ENCODE peak calls at places on chromosomes 4 and X, in nine cellular contexts. E is fibroblast of mammary gland, L is GM12865, I is IMR-90, C is HCT116, X is tibial artery, A is fibroblast of lung, Y is AG09319, Q is ovary. V is an unnamed sample.

GRCh38 chr4:2927016-2927695 is 36.0 kb downstream of the NOP14 start:
- DNase-seq in Q (no peak), X (peak), I (no peak), Y (no peak), A (no peak), L (no peak), E (no peak), C (no peak), V (no peak)

GRCh38 chr4:182746876-182747275 is 170.3 kb downstream of the DCTD start:
- DNase-seq in Y (no peak), I (no peak), A (no peak), E (no peak), X (no peak), L (no peak), Q (no peak), C (no peak), V (no peak)

GRCh38 chr4:85823295-85823694 is 348.3 kb downstream of the ARHGAP24 start:
- DNase-seq in Y (no peak), X (no peak), E (peak), A (peak), L (no peak), C (peak), Q (no peak), I (peak), V (no peak)

GRCh38 chr4:163157157-163157556 is 9.5 kb downstream of the NAF1 start:
- DNase-seq in C (no peak), L (no peak), Y (no peak), A (peak), I (peak), X (no peak), E (peak), Q (no peak), V (no peak)

GRCh38 chr4:110071466-110071865 is 126.9 kb downstream of the ELOVL6 start:
- DNase-seq in Q (no peak), C (no peak), X (no peak), E (no peak), Y (no peak), L (no peak), I (no peak), A (no peak), V (no peak)

GRCh38 chrX:80335062-80335830 is 85.0 kb upstream of the TENT5D start:
- DNase-seq in X (peak), I (no peak), E (peak), L (no peak), C (no peak), Q (peak), A (no peak), Y (no peak), V (no peak)

GRCh38 chr4:40843696-40844095 is 93.9 kb downstream of the NSUN7 start:
- DNase-seq in L (peak), I (no peak), X (peak), E (no peak), Q (no peak), A (no peak), C (no peak), Y (no peak), V (no peak)

GRCh38 chrX:66203114-66203513 is 39.1 kb downstream of the HEPH start:
- DNase-seq in Q (no peak), L (peak), Y (no peak), C (no peak), X (no peak), I (no peak), A (no peak), E (no peak), V (no peak)

GRCh38 chrX:123962006-123962485 is 540 bp downstream of the STAG2 start:
- DNase-seq in Y (no peak), E (peak), A (no peak), X (no peak), C (peak), I (no peak), L (peak), Q (no peak), V (no peak)

GRCh38 chr4:108117473-108118182 is 51.1 kb downstream of the LEF1 start:
- DNase-seq in Q (no peak), I (no peak), L (no peak), Y (no peak), A (peak), X (no peak), E (no peak), C (no peak), V (no peak)

GRCh38 chr4:92262371-92262770 is 41.4 kb upstream of the GRID2 start:
- DNase-seq in X (no peak), C (no peak), A (no peak), L (no peak), Y (no peak), Q (no peak), E (no peak), I (no peak), V (no peak)

GRCh38 chrX:128754130-128754529 is 701.9 kb upstream of the ACTRT1 start:
- DNase-seq in X (no peak), L (no peak), Q (no peak), A (no peak), I (no peak), E (no peak), C (no peak), Y (no peak), V (no peak)

GRCh38 chr4:55819634-55820033 is at the start of gene EXOC1L:
- DNase-seq in L (no peak), Q (peak), C (no peak), I (no peak), X (no peak), Y (no peak), E (peak), A (peak), V (no peak)

GRCh38 chrX:110143454-110144210 is 140.7 kb downstream of the TMEM164 start:
- DNase-seq in E (no peak), Y (no peak), A (no peak), X (peak), C (no peak), Q (no peak), L (no peak), I (no peak), V (no peak)

GRCh38 chr4:167233523-167234387 is 539 bp downstream of the SPOCK3 start:
- DNase-seq in A (peak), X (no peak), C (no peak), I (no peak), E (peak), Y (no peak), L (peak), Q (no peak), V (no peak)

GRCh38 chrX:16185725-16186136 is 18.4 kb downstream of the MAGEB17 start:
- DNase-seq in Y (peak), A (peak), E (peak), L (peak), C (peak), Q (no peak), X (no peak), I (peak), V (no peak)

GRCh38 chrX:9942086-9942485 is 25.1 kb upstream of the CLDN34 start:
- DNase-seq in C (no peak), A (no peak), X (no peak), Y (no peak), Q (no peak), I (no peak), E (no peak), L (peak), V (no peak)

GRCh38 chrX:38770152-38770551 is 31.1 kb upstream of the MID1IP1 start:
- DNase-seq in E (no peak), C (no peak), Y (no peak), I (no peak), A (no peak), X (no peak), Q (no peak), L (no peak), V (no peak)

GRCh38 chr4:88600129-88600849 is 8.0 kb downstream of the HERC3 start:
- DNase-seq in L (no peak), Y (peak), Q (no peak), E (peak), X (no peak), C (no peak), I (peak), A (peak), V (no peak)

GRCh38 chr4:113908829-113909228 is 70.6 kb downstream of the ARSJ start:
- DNase-seq in X (no peak), Q (no peak), Y (no peak), L (peak), I (no peak), E (peak), C (no peak), A (no peak), V (no peak)

GRCh38 chr4:7325541-7325940 is 109.2 kb downstream of the PSAPL1 start:
- DNase-seq in X (peak), Y (no peak), Q (no peak), I (no peak), A (no peak), E (no peak), C (no peak), L (no peak), V (no peak)

GRCh38 chrX:104750146-104750699 is 184.2 kb downstream of the IL1RAPL2 start:
- DNase-seq in C (no peak), Y (no peak), X (no peak), E (peak), I (no peak), Q (no peak), L (no peak), A (peak), V (no peak)

GRCh38 chrX:53412441-53412840 is 10.0 kb downstream of the SMC1A start:
- DNase-seq in Y (no peak), A (no peak), I (no peak), C (no peak), Q (no peak), L (no peak), E (no peak), X (no peak), V (no peak)

GRCh38 chr4:138555584-138555983 is 313.4 kb upstream of the SLC7A11 start:
- DNase-seq in L (peak), Q (no peak), C (no peak), I (no peak), Y (no peak), A (no peak), E (peak), X (no peak), V (no peak)

GRCh38 chr4:6192245-6192644 is 8.1 kb downstream of the JAKMIP1 start:
- DNase-seq in A (no peak), I (no peak), X (peak), Y (no peak), C (no peak), L (no peak), E (no peak), Q (no peak), V (no peak)

GRCh38 chrX:17788439-17788838 is 51.1 kb downstream of the SCML1 start:
- DNase-seq in E (peak), L (peak), X (no peak), Y (no peak), A (peak), C (peak), I (peak), Q (peak), V (no peak)

GRCh38 chrX:133215017-133215416 is 3.1 kb downstream of the TFDP3 start:
- DNase-seq in E (no peak), I (no peak), X (no peak), Q (no peak), A (no peak), Y (no peak), C (no peak), L (peak), V (no peak)

GRCh38 chr4:40908297-40908696 is 158.5 kb downstream of the NSUN7 start:
- DNase-seq in I (no peak), X (no peak), L (no peak), C (peak), Q (no peak), A (no peak), E (no peak), Y (no peak), V (no peak)

GRCh38 chrX:46311581-46312120 is 233.6 kb downstream of the ZNF674 start:
- DNase-seq in X (no peak), Q (no peak), C (no peak), E (no peak), A (peak), I (no peak), Y (no peak), L (no peak), V (no peak)
- TF ChIP-seq CTCF in X (no peak), Q (no peak), C (no peak), E (no peak), A (no peak), I (no peak), Y (no peak), L (no peak), V (no peak)

GRCh38 chrX:132022863-132023116 is 312 bp upstream of the STK26 start:
- DNase-seq in E (no peak), Q (no peak), L (no peak), X (no peak), C (no peak), A (no peak), Y (no peak), I (no peak), V (no peak)

GRCh38 chrX:132023117-132023895 is at the start of gene STK26:
- DNase-seq in X (peak), Q (peak), C (peak), A (peak), E (peak), Y (peak), I (no peak), L (peak), V (peak)

GRCh38 chrX:132025085-132025484 is 2.0 kb downstream of the STK26 start:
- DNase-seq in Y (no peak), E (no peak), L (no peak), I (no peak), Q (no peak), A (no peak), X (no peak), C (no peak), V (no peak)

GRCh38 chrX:132023896-132024386 is 839 bp downstream of the STK26 start:
- DNase-seq in I (no peak), A (no peak), L (peak), Y (no peak), Q (no peak), C (no peak), X (no peak), E (peak), V (no peak)

DNA sequence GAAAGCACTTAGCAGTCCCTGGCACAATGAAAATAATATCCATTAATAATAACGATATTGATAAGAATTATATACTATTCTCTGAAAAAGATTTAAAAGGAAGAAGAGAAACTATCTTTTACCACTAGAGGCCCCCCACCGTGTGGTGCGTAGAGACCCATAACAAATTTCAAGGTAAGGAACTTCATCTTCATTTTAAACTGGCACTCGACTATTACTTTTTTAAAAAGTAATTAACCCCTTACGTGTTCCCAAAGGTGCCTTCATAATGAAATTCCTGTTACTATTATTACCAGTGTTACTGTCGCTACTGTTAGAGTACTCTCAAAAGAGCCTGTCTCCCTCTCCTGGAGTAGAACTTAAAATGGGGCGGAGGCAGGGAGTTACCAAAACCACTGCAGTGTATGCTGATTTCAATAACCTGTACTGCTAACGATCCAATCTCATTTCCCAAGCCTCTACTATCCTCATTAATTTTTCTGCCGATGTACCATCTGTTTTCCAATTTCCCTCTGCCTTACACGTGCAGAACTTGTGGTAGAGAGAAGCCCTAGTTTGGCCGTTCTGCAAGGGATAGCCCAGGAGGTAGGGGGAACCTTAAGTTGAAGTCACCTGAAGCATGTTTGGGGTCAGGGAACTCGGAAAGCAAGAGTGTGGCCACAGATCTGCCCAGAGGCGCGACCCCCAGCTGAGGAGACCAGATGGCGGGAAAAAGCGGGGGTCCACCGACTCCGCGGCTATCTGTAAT is 813 bp upstream of the STK26 start:
- DNase-seq in C (no peak), E (no peak), X (no peak), Q (no peak), A (no peak), L (peak), Y (no peak), I (no peak), V (no peak)
- TF ChIP-seq CTCF in C (peak), E (peak), X (no peak), Q (no peak), A (no peak), L (peak), Y (no peak), I (no peak), V (peak)

GRCh38 chr4:38452009-38452408 is 212.0 kb upstream of the KLF3 start:
- DNase-seq in L (peak), C (no peak), E (no peak), Y (no peak), X (no peak), Q (no peak), I (no peak), A (no peak), V (no peak)

GRCh38 chr4:38453253-38453881 is 210.6 kb upstream of the KLF3 start:
- DNase-seq in Y (no peak), L (peak), C (no peak), A (no peak), E (no peak), I (no peak), X (no peak), Q (no peak), V (no peak)

GRCh38 chr4:38454284-38454683 is 209.7 kb upstream of the KLF3 start:
- DNase-seq in C (no peak), X (no peak), L (no peak), E (no peak), I (no peak), Y (no peak), A (no peak), Q (no peak), V (no peak)

GRCh38 chr4:38455092-38455855 is 208.7 kb upstream of the KLF3 start:
- DNase-seq in C (no peak), I (no peak), L (peak), Y (no peak), A (no peak), X (no peak), Q (no peak), E (no peak), V (no peak)

DNA sequence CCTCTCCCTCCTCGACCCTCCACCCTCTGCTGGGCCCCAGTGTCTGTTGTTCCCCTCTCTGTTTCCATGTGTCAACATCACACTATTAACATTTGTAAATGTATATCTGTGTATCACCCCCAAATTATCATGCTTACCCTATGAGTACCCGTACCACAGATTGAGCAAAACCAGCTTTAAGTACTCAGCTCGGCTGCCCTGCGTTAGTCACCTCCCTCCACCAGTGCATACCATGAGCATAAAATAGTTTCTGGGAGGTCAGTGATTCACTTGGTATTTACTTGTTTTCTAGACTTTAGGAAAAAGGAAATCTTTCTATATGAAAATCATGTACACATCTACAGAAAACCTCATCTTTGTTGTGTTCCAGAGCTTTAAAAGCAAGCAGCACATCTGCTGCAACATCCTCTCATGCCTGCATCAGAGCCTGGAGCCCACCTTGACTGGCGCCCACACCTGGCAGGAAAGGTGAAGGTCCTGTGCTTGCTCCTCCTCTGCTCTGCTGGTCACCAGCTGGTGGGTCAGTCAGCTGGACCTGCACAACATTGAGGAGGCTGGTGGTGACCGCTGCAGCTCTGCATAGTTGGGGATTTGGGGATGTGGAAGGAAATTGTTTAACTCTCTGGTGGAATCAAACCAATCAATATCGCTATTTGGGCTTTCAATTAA is 214.4 kb upstream of the KLF3 start:
- DNase-seq in C (no peak), X (no peak), Y (no peak), A (peak), E (peak), I (peak), L (no peak), Q (no peak), V (no peak)
- TF ChIP-seq CTCF in C (peak), X (no peak), Y (no peak), A (no peak), E (no peak), I (no peak), L (no peak), Q (no peak), V (no peak)

DNA sequence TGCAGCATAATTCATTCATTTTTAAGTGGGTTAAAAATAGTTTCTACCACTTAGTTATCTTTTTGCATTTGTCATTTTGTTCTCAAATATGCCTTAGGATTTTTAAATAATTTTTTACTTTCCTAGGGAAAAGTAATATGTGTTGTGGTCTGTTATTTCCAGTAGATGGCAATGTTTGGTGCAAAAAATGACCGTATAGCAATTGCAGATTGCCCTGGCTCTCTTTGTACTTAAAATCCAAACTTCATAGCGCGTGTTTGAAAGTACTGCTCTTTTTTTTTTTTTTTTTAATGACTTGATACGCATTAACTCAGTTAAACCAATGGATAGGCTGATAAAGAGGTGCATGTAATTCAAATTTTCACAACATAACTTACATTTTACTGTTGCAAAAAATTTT is 74.4 kb upstream of the RBMX start:
- DNase-seq in X (no peak), Q (no peak), E (peak), A (peak), Y (peak), C (peak), I (peak), L (peak), V (no peak)
- TF ChIP-seq CTCF in X (no peak), Q (no peak), E (peak), A (peak), Y (peak), C (peak), I (peak), L (no peak), V (peak)

GRCh38 chr4:130808492-130808891 is 1712.5 kb downstream of the C4orf33 start:
- DNase-seq in A (peak), Y (no peak), I (no peak), L (peak), E (peak), C (peak), Q (no peak), X (no peak), V (no peak)
- TF ChIP-seq CTCF in A (peak), Y (peak), I (peak), L (peak), E (peak), C (peak), Q (no peak), X (no peak), V (peak)

DNA sequence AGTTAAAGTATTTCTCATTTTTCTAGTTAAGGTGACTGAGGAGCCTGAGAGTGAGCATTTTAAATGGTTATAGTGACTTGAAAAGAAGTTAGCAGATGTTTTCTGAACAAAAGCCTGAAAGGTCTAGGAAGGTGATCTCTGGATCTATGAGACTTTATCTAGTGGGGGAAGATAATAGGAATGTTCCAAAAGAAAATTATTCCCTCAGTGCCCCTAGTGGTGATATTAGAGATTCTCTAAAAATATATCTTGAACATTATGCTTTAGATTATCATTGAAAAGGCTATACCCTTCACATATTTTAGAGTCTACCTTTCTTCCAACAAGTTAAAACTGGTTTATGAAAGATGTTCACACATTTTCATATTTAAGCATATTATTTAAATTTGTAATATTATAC is 69.0 kb upstream of the SPANXN1 start:
- DNase-seq in Y (no peak), E (no peak), I (no peak), Q (no peak), A (no peak), X (no peak), C (no peak), L (no peak), V (no peak)
- TF ChIP-seq CTCF in Y (no peak), E (peak), I (no peak), Q (no peak), A (no peak), X (no peak), C (no peak), L (no peak), V (peak)

V was measured in osteocyte.